ENCODE peak calls at places on chromosomes 3 and 15, in ten cellular contexts. H, R, S, T, U, B, Q, Y, A and I are unnamed samples.

GRCh38 chr3:65230251-65231140 is 542.7 kb upstream of the ADAMTS9 start:
- DNase-seq in Q (no peak), A (no peak), T (no peak), B (peak; percentile 47), S (no peak), U (no peak), H (peak; percentile 18), R (no peak), Y (no peak), I (no peak)

GRCh38 chr3:98994128-98994762 is 92.8 kb upstream of the DCBLD2 start:
- DNase-seq in U (peak; percentile 74), S (peak; percentile 36), H (peak; percentile 39), A (no peak), Y (peak; percentile 81), Q (peak; percentile 85), R (no peak), T (no peak), B (peak; percentile 61), I (peak; percentile 84)

GRCh38 chr3:125512135-125512920 is 7.7 kb downstream of the SNX4 start:
- DNase-seq in R (no peak), T (no peak), S (no peak), B (no peak), Y (peak; percentile 57), U (peak; percentile 58), Q (peak; percentile 61), A (no peak), H (peak; percentile 51), I (peak; percentile 39)

GRCh38 chr15:72758195-72758594 is 25.4 kb downstream of the ADPGK start:
- DNase-seq in R (no peak), U (peak; percentile 94), B (peak; percentile 35), Q (peak; percentile 74), Y (peak; percentile 97), T (no peak), A (no peak), H (peak; percentile 81), S (peak; percentile 76), I (peak; percentile 94)

GRCh38 chr3:46663611-46664135 is 29.8 kb downstream of the ALS2CL start:
- DNase-seq in Q (no peak), R (no peak), T (no peak), Y (peak; percentile 46), H (no peak), U (peak; percentile 19), B (peak; percentile 43), A (no peak), S (no peak), I (no peak)

GRCh38 chr15:36365963-36366362 is 213.5 kb upstream of the CDIN1 start:
- DNase-seq in Q (no peak), B (no peak), Y (no peak), A (no peak), U (peak; percentile 47), S (no peak), R (no peak), H (peak; percentile 41), T (no peak), I (peak; percentile 57)

GRCh38 chr15:49044761-49045571 is 1.3 kb downstream of the SECISBP2L start:
- DNase-seq in T (no peak), H (peak; percentile 16), S (no peak), B (no peak), Y (peak; percentile 1), A (no peak), Q (peak; percentile 34), R (no peak), U (peak; percentile 35), I (no peak)

GRCh38 chr3:40801276-40801675 is 276.5 kb downstream of the ZNF621 start:
- DNase-seq in H (peak; percentile 37), U (no peak), T (no peak), S (no peak), Y (no peak), Q (no peak), B (no peak), R (no peak), A (no peak), I (peak; percentile 4)

GRCh38 chr3:36166477-36166876 is 213.8 kb upstream of the STAC start:
- DNase-seq in T (no peak), Q (peak; percentile 39), U (peak; percentile 91), B (peak; percentile 17), Y (no peak), A (no peak), H (peak; percentile 96), S (peak; percentile 62), R (no peak), I (peak; percentile 75)

GRCh38 chr3:176839447-176839846 is 357.8 kb downstream of the TBL1XR1 start:
- DNase-seq in T (no peak), A (no peak), H (no peak), S (no peak), Y (no peak), Q (no peak), R (no peak), U (no peak), B (no peak), I (no peak)

GRCh38 chr3:53274938-53275666 is 19.3 kb upstream of the TKT start:
- DNase-seq in R (no peak), T (no peak), B (no peak), Y (no peak), Q (no peak), U (no peak), S (no peak), H (no peak), A (peak; percentile 47), I (no peak)

GRCh38 chr15:79849789-79850188 is 47.0 kb downstream of the MTHFS start:
- DNase-seq in B (peak; percentile 60), H (no peak), U (peak; percentile 77), T (no peak), S (peak; percentile 41), Q (peak; percentile 65), Y (peak; percentile 52), R (no peak), A (no peak), I (peak; percentile 67)

DNA sequence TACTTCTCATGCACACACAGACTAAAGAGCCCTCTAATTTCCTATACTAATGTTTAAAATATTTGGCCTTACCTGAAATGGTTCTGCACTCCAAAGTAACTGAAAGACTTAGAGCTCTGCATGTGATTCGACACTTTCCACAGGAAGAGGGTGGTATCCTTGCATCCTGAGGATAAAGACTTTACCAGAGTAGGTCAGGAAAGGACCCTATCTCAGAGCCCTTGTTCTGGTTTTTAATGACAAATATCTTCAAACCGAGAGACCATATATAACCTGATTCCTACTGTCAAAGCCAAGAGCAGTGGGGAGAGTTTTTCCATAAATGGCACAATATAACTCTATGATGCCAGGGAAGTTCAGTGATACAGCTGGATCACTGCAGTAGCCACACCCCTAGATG is at the start of gene GP5:
- DNase-seq in B (no peak), R (no peak), H (no peak), S (no peak), T (no peak), A (no peak), Y (no peak), Q (no peak), U (no peak), I (no peak)
- H3K4me3 ChIP-seq in B (no peak within 1 kb of the TSS), R (peak within 1 kb of the TSS; percentile 44), H (no peak within 1 kb of the TSS), S (no peak within 1 kb of the TSS), T (peak within 1 kb of the TSS; percentile 74), A (peak within 1 kb of the TSS; percentile 86), Y (peak within 1 kb of the TSS; percentile 7), Q (peak within 1 kb of the TSS; percentile 28), U (no peak within 1 kb of the TSS), I (peak within 1 kb of the TSS; percentile 21)

DNA sequence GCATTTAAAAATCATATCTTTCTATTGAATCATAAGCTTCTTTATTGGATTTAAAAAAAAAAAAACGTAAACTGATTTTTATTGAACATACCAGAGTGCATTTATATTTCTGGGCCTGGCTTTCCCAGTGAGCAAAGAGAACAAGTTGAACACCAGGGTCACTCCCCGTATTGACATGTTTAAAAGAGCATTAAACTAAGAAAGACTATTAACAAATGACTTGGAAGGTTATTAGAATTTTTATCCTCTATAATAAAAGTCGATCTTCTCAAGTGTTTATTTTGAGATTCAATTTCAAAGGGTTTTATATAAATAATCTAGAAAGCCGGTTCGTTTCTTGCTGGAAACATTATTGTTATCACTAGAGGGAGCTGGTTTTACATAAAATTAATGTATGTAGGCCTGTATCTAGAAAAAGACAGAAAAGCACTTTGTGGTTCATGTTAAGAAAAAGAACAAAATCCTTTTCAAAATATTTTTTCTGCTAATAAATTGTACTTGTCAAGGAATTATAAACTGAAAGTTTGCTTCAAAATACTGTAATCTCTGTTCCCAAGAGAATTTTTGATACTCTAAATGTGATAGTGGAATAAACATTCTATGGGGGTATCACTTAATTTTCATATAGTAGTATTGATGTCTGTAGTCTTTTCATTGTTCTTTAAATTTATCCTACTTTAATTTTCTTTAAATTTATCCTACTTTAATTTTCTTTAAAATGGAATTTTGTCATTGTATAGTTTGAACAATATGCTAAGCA is 321.8 kb upstream of the MME start:
- DNase-seq in R (no peak), Q (peak; percentile 84), A (no peak), S (peak; percentile 20), Y (peak; percentile 70), T (no peak), U (peak; percentile 69), H (peak; percentile 10), B (peak; percentile 48), I (peak; percentile 66)
- H3K4me3 ChIP-seq in R (no peak overlapping the region), Q (no peak overlapping the region), A (no peak overlapping the region), S (no peak overlapping the region), Y (no peak overlapping the region), T (no peak overlapping the region), U (no peak overlapping the region), H (no peak overlapping the region), B (no peak overlapping the region), I (no peak overlapping the region)

GRCh38 chr3:12179441-12179840 is 20.7 kb upstream of the TIMP4 start:
- DNase-seq in Q (no peak), B (no peak), T (no peak), U (no peak), S (no peak), R (no peak), H (no peak), Y (no peak), A (no peak), I (no peak)
- H3K4me3 ChIP-seq in Q (no peak overlapping the region), B (no peak overlapping the region), T (no peak overlapping the region), U (no peak overlapping the region), S (no peak overlapping the region), R (no peak overlapping the region), H (no peak overlapping the region), Y (no peak overlapping the region), A (no peak overlapping the region), I (no peak overlapping the region)

GRCh38 chr3:13879102-13879945 is 547 bp downstream of the WNT7A start:
- DNase-seq in U (no peak), B (peak; percentile 16), R (no peak), Y (no peak), A (peak; percentile 54), T (peak; percentile 25), Q (no peak), H (peak; percentile 68), S (no peak), I (no peak)
- H3K4me3 ChIP-seq in U (peak overlapping the region; percentile 23), B (no peak overlapping the region), R (peak overlapping the region; percentile 46), Y (no peak overlapping the region), A (peak overlapping the region; percentile 70), T (peak overlapping the region; percentile 64), Q (no peak overlapping the region), H (peak overlapping the region; percentile 69), S (no peak overlapping the region), I (no peak overlapping the region)